ENCODE peak calls at places on chromosome 1, in six cellular contexts. One of them, this sample, is unnamed.

GRCh38 chr1:37797750-37798345 is 4.2 kb downstream of the MANEAL start:
- DNase-seq in neuronal stem cell: no peak
- DNase-seq in trophoblast cell: no peak
- DNase-seq in H9: no peak
- DNase-seq in H1: no peak
- DNase-seq in IMR-90: peak
- DNase-seq in this sample: peak

GRCh38 chr1:197008861-197009260 is 31.5 kb downstream of the CFHR5 start:
- DNase-seq in neuronal stem cell: no peak
- DNase-seq in IMR-90: no peak
- DNase-seq in H1: no peak
- DNase-seq in trophoblast cell: no peak
- DNase-seq in H9: no peak
- DNase-seq in this sample: no peak

GRCh38 chr1:55727010-55727409 is 511.8 kb upstream of the USP24 start:
- DNase-seq in H9: no peak
- DNase-seq in trophoblast cell: no peak
- DNase-seq in neuronal stem cell: no peak
- DNase-seq in IMR-90: peak
- DNase-seq in H1: no peak
- DNase-seq in this sample: no peak

GRCh38 chr1:75908717-75909152 is 23.5 kb downstream of the ASB17 start:
- DNase-seq in H1: peak
- DNase-seq in H9: peak
- DNase-seq in neuronal stem cell: peak
- DNase-seq in IMR-90: peak
- DNase-seq in trophoblast cell: peak
- DNase-seq in this sample: peak

GRCh38 chr1:182617075-182617429 is 12.9 kb upstream of the RGS16 start:
- DNase-seq in neuronal stem cell: no peak
- DNase-seq in H1: no peak
- DNase-seq in H9: no peak
- DNase-seq in IMR-90: no peak
- DNase-seq in trophoblast cell: no peak
- DNase-seq in this sample: no peak

GRCh38 chr1:20729990-20730689 is 2.4 kb downstream of the SH2D5 start:
- DNase-seq in neuronal stem cell: no peak
- DNase-seq in H9: no peak
- DNase-seq in trophoblast cell: no peak
- DNase-seq in IMR-90: no peak
- DNase-seq in H1: peak
- DNase-seq in this sample: no peak

GRCh38 chr1:192350351-192350750 is 33.6 kb downstream of the RGS21 start:
- DNase-seq in H1: no peak
- DNase-seq in neuronal stem cell: no peak
- DNase-seq in trophoblast cell: no peak
- DNase-seq in IMR-90: no peak
- DNase-seq in H9: no peak
- DNase-seq in this sample: no peak

GRCh38 chr1:157359309-157360020 is 192.8 kb downstream of the FCRL5 start:
- DNase-seq in H1: no peak
- DNase-seq in neuronal stem cell: no peak
- DNase-seq in H9: no peak
- DNase-seq in IMR-90: no peak
- DNase-seq in trophoblast cell: peak
- DNase-seq in this sample: no peak

GRCh38 chr1:233518344-233518743 is 95.6 kb upstream of the KCNK1 start:
- DNase-seq in H1: peak
- DNase-seq in IMR-90: no peak
- DNase-seq in H9: peak
- DNase-seq in neuronal stem cell: peak
- DNase-seq in trophoblast cell: peak
- DNase-seq in this sample: peak

GRCh38 chr1:5632814-5633213 is 359.4 kb downstream of the NPHP4 start:
- DNase-seq in H9: no peak
- DNase-seq in IMR-90: no peak
- DNase-seq in H1: no peak
- DNase-seq in trophoblast cell: no peak
- DNase-seq in neuronal stem cell: no peak
- DNase-seq in this sample: no peak

GRCh38 chr1:63223426-63223825 is 98.9 kb upstream of the FOXD3 start:
- DNase-seq in neuronal stem cell: no peak
- DNase-seq in IMR-90: no peak
- DNase-seq in trophoblast cell: no peak
- DNase-seq in H1: no peak
- DNase-seq in H9: no peak
- DNase-seq in this sample: no peak

GRCh38 chr1:86227026-86227425 is 70.5 kb upstream of the COL24A1 start:
- DNase-seq in H9: no peak
- DNase-seq in neuronal stem cell: no peak
- DNase-seq in IMR-90: no peak
- DNase-seq in trophoblast cell: peak
- DNase-seq in H1: no peak
- DNase-seq in this sample: peak

GRCh38 chr1:91572044-91572443 is 71.4 kb downstream of the CDC7 start:
- DNase-seq in H9: no peak
- DNase-seq in neuronal stem cell: no peak
- DNase-seq in trophoblast cell: no peak
- DNase-seq in IMR-90: no peak
- DNase-seq in H1: no peak
- DNase-seq in this sample: no peak

GRCh38 chr1:22662318-22662717 is 9.3 kb downstream of the C1QB start:
- DNase-seq in trophoblast cell: no peak
- DNase-seq in H1: peak
- DNase-seq in H9: peak
- DNase-seq in neuronal stem cell: peak
- DNase-seq in IMR-90: no peak
- DNase-seq in this sample: no peak

GRCh38 chr1:229370601-229371021 is 27.8 kb upstream of the CCSAP start:
- DNase-seq in trophoblast cell: no peak
- DNase-seq in neuronal stem cell: no peak
- DNase-seq in IMR-90: no peak
- DNase-seq in H1: no peak
- DNase-seq in H9: no peak
- DNase-seq in this sample: no peak

GRCh38 chr1:207397525-207397926 is 56.6 kb upstream of the CR2 start:
- DNase-seq in H9: peak
- DNase-seq in H1: no peak
- DNase-seq in trophoblast cell: peak
- DNase-seq in neuronal stem cell: no peak
- DNase-seq in IMR-90: no peak
- DNase-seq in this sample: no peak

GRCh38 chr1:40824591-40825429 is 37.4 kb downstream of the CITED4 start:
- DNase-seq in H9: no peak
- DNase-seq in IMR-90: peak
- DNase-seq in H1: no peak
- DNase-seq in neuronal stem cell: peak
- DNase-seq in trophoblast cell: peak
- DNase-seq in this sample: peak

GRCh38 chr1:67685558-67686271 is 714 bp downstream of the GADD45A start:
- DNase-seq in neuronal stem cell: no peak
- DNase-seq in trophoblast cell: peak
- DNase-seq in H9: peak
- DNase-seq in H1: peak
- DNase-seq in IMR-90: no peak
- DNase-seq in this sample: peak
- H2AFZ ChIP-seq in neuronal stem cell: peak
- H2AFZ ChIP-seq in trophoblast cell: peak
- H2AFZ ChIP-seq in H9: no peak
- H2AFZ ChIP-seq in H1: no peak
- H2AFZ ChIP-seq in IMR-90: peak
- H2AFZ ChIP-seq in this sample: peak

GRCh38 chr1:151759241-151759640 is 4.1 kb downstream of the MRPL9 start:
- DNase-seq in IMR-90: peak
- DNase-seq in H1: no peak
- DNase-seq in neuronal stem cell: no peak
- DNase-seq in trophoblast cell: no peak
- DNase-seq in H9: no peak
- DNase-seq in this sample: no peak

GRCh38 chr1:151763990-151764389 is 694 bp upstream of the MRPL9 start:
- DNase-seq in H1: no peak
- DNase-seq in H9: no peak
- DNase-seq in neuronal stem cell: no peak
- DNase-seq in trophoblast cell: no peak
- DNase-seq in IMR-90: no peak
- DNase-seq in this sample: no peak

GRCh38 chr1:151760597-151761385 is 2.5 kb downstream of the MRPL9 start:
- DNase-seq in H1: no peak
- DNase-seq in H9: no peak
- DNase-seq in trophoblast cell: no peak
- DNase-seq in neuronal stem cell: no peak
- DNase-seq in IMR-90: no peak
- DNase-seq in this sample: no peak

DNA sequence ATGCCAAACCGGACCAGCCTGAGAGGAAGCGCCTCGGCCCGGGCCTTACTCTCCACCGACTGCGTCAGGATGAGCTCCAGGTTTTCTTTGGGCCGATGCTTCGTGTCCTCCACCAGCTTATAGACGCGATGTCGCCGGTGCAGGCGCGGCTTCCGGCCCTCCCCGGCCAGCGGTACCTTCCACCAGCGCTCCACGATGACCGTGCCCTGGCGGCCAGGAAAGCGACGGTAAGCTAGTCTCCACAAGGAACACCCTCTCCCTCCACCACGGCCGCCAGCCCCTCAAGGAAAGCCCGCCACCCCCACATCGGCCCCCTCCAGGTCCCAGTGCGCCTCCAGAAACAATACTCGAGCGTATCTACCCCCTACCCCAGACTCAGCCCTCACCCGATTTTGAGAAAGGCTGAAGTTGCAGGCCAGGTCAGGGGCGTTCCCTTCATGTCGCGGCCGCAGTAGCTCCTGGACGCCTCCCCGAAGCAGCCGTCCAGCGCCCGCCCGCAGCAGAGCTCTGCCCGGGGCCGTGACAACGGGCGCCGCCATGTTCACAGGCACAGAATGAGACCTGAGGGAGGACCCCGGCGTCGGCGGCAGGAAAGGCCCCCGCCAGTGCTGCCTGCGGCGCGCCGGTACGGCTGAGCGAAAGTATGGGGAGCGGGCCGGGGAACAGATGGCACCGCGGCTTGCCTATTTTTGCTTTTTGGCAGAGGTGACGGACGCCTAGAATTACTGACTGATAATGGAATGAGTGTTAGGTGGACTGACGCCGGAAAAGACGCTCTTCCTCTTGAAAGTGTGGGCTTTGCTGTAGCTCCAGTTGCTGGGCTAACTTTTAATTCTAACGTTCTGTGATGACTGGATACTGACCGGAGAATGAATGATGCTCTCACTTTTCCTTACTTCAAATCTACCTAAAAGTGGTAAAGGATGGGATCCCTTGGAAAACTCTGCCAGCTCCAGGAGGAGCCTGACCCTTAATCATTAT is at the start of gene MRPL9:
- DNase-seq in H1: peak
- DNase-seq in neuronal stem cell: peak
- DNase-seq in H9: peak
- DNase-seq in trophoblast cell: peak
- DNase-seq in IMR-90: peak
- DNase-seq in this sample: peak
- H4K8ac ChIP-seq in H1: peak
- H4K8ac ChIP-seq in neuronal stem cell: peak
- H4K8ac ChIP-seq in H9: no peak
- H4K8ac ChIP-seq in trophoblast cell: peak
- H4K8ac ChIP-seq in IMR-90: peak
- H4K8ac ChIP-seq in this sample: peak

DNA sequence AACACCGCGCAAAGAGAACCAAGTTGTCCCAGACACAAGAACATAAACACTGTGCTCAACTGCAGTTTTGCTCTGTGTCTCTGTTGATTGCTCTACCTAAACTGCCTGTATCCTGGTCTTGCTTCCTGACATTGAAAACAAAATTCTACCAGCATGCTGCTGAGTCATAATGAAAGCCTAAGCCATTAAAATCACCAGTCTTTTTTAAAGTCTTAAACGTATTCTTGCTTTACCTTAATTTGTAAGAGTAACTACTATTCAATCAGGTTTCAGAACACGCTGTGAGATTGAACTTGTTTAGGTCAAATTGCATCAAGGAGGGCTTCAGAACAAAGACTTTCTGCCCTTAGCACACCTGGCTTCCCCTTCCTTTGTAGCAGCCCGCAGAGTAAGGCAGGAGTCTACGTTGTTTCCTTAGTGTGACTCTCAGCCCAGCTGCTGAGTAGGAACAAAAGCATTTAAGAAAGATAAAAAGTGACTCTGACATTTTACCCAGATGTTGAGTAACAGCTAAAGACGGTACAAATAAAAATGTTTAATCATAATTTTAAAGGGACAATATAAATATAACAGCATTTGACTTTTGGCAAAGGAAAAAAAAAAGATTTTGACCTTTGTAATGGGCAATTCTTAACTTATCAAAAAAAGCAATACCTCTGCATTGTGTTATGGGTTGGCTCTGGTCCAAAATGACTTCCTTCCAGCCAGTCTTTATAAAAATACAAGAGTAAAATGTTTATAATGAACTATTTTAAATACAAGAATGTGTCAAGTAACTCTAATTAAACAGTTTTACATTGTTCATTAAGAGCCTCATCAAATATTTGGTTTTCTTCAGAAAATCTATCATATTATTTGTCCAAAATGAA is 186.9 kb upstream of the ADGRL4 start:
- DNase-seq in H9: peak
- DNase-seq in neuronal stem cell: peak
- DNase-seq in trophoblast cell: peak
- DNase-seq in IMR-90: peak
- DNase-seq in H1: peak
- DNase-seq in this sample: peak
- H2AFZ ChIP-seq in H9: no peak
- H2AFZ ChIP-seq in neuronal stem cell: peak
- H2AFZ ChIP-seq in trophoblast cell: no peak
- H2AFZ ChIP-seq in IMR-90: peak
- H2AFZ ChIP-seq in H1: peak
- H2AFZ ChIP-seq in this sample: no peak

DNA sequence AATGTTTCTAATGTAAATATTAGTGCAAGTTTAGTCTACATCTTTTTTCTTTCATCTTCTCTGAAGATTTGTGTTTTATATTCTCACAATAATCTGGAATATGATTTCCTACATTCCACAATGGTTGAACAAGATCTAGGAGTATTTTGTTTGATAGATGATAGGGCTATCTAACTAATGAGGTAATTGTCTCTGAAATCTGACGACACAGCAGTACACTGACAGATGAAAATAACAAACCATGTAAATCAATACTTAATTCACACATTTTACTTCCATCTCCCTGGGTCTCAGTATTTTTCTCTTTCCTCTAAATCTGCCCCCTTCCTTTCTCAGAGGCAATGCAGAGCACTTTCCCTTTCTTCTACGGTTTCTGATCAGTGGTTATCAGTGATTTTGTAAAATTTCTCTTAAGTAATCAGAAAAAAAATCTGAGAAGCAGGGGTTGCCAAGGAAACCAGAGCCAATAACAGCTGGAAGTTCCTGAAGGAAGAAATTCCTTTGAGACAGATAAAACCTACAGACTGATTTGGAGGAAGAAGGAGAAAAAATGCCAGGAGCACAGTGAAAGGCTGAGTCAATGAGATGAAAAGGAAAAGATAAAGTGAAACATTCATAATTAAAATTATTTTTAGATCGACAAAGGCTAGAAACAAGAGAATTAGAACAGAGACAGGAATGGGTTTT is 7.3 kb upstream of the ANKRD13C start:
- DNase-seq in H9: no peak
- DNase-seq in neuronal stem cell: no peak
- DNase-seq in H1: no peak
- DNase-seq in IMR-90: peak
- DNase-seq in trophoblast cell: peak
- DNase-seq in this sample: peak
- H4K8ac ChIP-seq in H9: no peak
- H4K8ac ChIP-seq in neuronal stem cell: no peak
- H4K8ac ChIP-seq in H1: no peak
- H4K8ac ChIP-seq in IMR-90: no peak
- H4K8ac ChIP-seq in trophoblast cell: no peak
- H4K8ac ChIP-seq in this sample: no peak